ENCODE peak calls at places on chromosomes 2 and 18, in six cellular contexts. U, X, B, M, H and G are unnamed samples.

GRCh38 chr2:106366145-106366544 is 102.1 kb downstream of the RGPD3 start:
- DNase-seq in U (no peak), X (no peak), B (no peak), M (no peak), H (no peak), G (no peak)

GRCh38 chr2:172091626-172092566 is 6.6 kb downstream of the DLX1 start:
- DNase-seq in U (no peak), X (no peak), B (no peak), M (no peak), H (no peak), G (no peak)

GRCh38 chr18:8754995-8755955 is 49.9 kb downstream of the MTCL1 start:
- DNase-seq in U (no peak), X (no peak), B (no peak), M (no peak), H (peak), G (no peak)

GRCh38 chr18:3248670-3249359 is 1.2 kb downstream of the MYL12A start:
- DNase-seq in U (no peak), X (no peak), B (no peak), M (peak), H (peak), G (no peak)

GRCh38 chr18:28541276-28541930 is 364.5 kb upstream of the CDH2 start:
- DNase-seq in U (no peak), X (no peak), B (no peak), M (no peak), H (no peak), G (peak)

GRCh38 chr2:75290600-75291140 is 91.3 kb upstream of the TACR1 start:
- DNase-seq in U (no peak), X (no peak), B (no peak), M (no peak), H (peak), G (peak)

GRCh38 chr2:33274524-33274923 is 201.9 kb upstream of the RASGRP3 start:
- DNase-seq in U (no peak), X (no peak), B (no peak), M (no peak), H (no peak), G (peak)

GRCh38 chr2:127255146-127255545 is 35.0 kb upstream of the CYP27C1 start:
- DNase-seq in U (no peak), X (no peak), B (no peak), M (no peak), H (no peak), G (no peak)

GRCh38 chr2:69741281-69742169 is at the start of gene ANXA4:
- DNase-seq in U (peak), X (peak), B (peak), M (peak), H (peak), G (peak)

GRCh38 chr2:109320195-109320935 is 191.4 kb downstream of the SH3RF3 start:
- DNase-seq in U (no peak), X (no peak), B (no peak), M (no peak), H (peak), G (no peak)